ENCODE peak calls at places on chromosomes 6 and 20, in six cellular contexts. V is HCT116, E is GM12878, N is SK-N-SH, D is K562, U is HepG2. T is an unnamed sample.

GRCh38 chr6:130396722-130397121 is 30.9 kb downstream of the TMEM200A start:
- DNase-seq in V (no peak), E (no peak), N (no peak), D (no peak), U (no peak), T (no peak)

GRCh38 chr6:53066059-53066406 is 829 bp downstream of the FBXO9 start:
- DNase-seq in V (no peak), E (no peak), N (no peak), D (peak), U (no peak), T (peak)

GRCh38 chr20:50625986-50626677 is 65.2 kb downstream of the RIPOR3 start:
- DNase-seq in V (peak), E (no peak), N (peak), D (peak), U (peak), T (peak)

GRCh38 chr6:169168706-169169105 is 84.9 kb downstream of the THBS2 start:
- DNase-seq in V (no peak), E (no peak), N (peak), D (no peak), U (no peak), T (no peak)

GRCh38 chr6:136338486-136338885 is 48.8 kb upstream of the BCLAF1 start:
- DNase-seq in V (no peak), E (no peak), N (no peak), D (peak), U (no peak), T (no peak)

GRCh38 chr6:47160702-47161101 is 118.6 kb upstream of the ADGRF1 start:
- DNase-seq in V (no peak), E (no peak), N (no peak), D (no peak), U (no peak), T (no peak)

GRCh38 chr20:38617011-38617829 is 15.6 kb downstream of the ARHGAP40 start:
- DNase-seq in V (no peak), E (no peak), N (no peak), D (no peak), U (peak), T (peak)

GRCh38 chr20:50876063-50876685 is 55.1 kb downstream of the ADNP start:
- DNase-seq in V (no peak), E (no peak), N (no peak), D (no peak), U (no peak), T (no peak)

GRCh38 chr6:45933855-45934254 is 81.8 kb downstream of the CLIC5 start:
- DNase-seq in V (no peak), E (no peak), N (no peak), D (no peak), U (no peak), T (no peak)

GRCh38 chr20:59823030-59823423 is 110.4 kb downstream of the SYCP2 start:
- DNase-seq in V (no peak), E (no peak), N (peak), D (no peak), U (no peak), T (no peak)

GRCh38 chr6:110563711-110564110 is 87.3 kb upstream of the SLC22A16 start:
- DNase-seq in V (no peak), E (no peak), N (no peak), D (no peak), U (no peak), T (no peak)

GRCh38 chr6:106134087-106134770 is 48.1 kb downstream of the PRDM1 start:
- DNase-seq in V (no peak), E (no peak), N (no peak), D (no peak), U (no peak), T (no peak)

GRCh38 chr20:3923818-3924217 is 34.6 kb downstream of the PANK2 start:
- DNase-seq in V (no peak), E (no peak), N (no peak), D (no peak), U (no peak), T (no peak)

GRCh38 chr20:1626528-1627192 is 6.9 kb upstream of the SIRPB1 start:
- DNase-seq in V (no peak), E (no peak), N (no peak), D (no peak), U (no peak), T (no peak)

GRCh38 chr6:101716387-101716786 is 322.9 kb downstream of the GRIK2 start:
- DNase-seq in V (no peak), E (no peak), N (no peak), D (no peak), U (no peak), T (no peak)

GRCh38 chr6:144712541-144712940 is 427.4 kb downstream of the UTRN start:
- DNase-seq in V (no peak), E (no peak), N (no peak), D (no peak), U (no peak), T (no peak)

GRCh38 chr6:33915134-33915533 is 111.3 kb upstream of the MLN start:
- DNase-seq in V (no peak), E (no peak), N (no peak), D (no peak), U (no peak), T (no peak)

GRCh38 chr6:150878347-150879213 is 13.1 kb downstream of the MTHFD1L start:
- DNase-seq in V (no peak), E (no peak), N (no peak), D (no peak), U (peak), T (no peak)

GRCh38 chr6:108174371-108175175 is 8.8 kb downstream of the NR2E1 start:
- DNase-seq in V (no peak), E (no peak), N (peak), D (peak), U (no peak), T (no peak)

GRCh38 chr6:47630587-47630986 is 67.8 kb upstream of the ADGRF4 start:
- DNase-seq in V (no peak), E (no peak), N (no peak), D (no peak), U (no peak), T (no peak)

GRCh38 chr6:43943781-43944250 is 173.8 kb downstream of the VEGFA start:
- DNase-seq in V (no peak), E (no peak), N (no peak), D (no peak), U (no peak), T (no peak)

GRCh38 chr6:87639373-87639772 is 49.4 kb downstream of the ORC3 start:
- DNase-seq in V (no peak), E (no peak), N (no peak), D (no peak), U (no peak), T (no peak)

GRCh38 chr6:87481936-87482335 is 9.2 kb downstream of the SLC35A1 start:
- DNase-seq in V (no peak), E (no peak), N (no peak), D (no peak), U (no peak), T (no peak)

GRCh38 chr20:18496042-18496441 is 983 bp downstream of the RBBP9 start:
- DNase-seq in V (no peak), E (no peak), N (peak), D (no peak), U (no peak), T (peak)

GRCh38 chr6:15254074-15254975 is 8.5 kb downstream of the JARID2 start:
- DNase-seq in V (no peak), E (peak), N (no peak), D (peak), U (peak), T (peak)

GRCh38 chr20:37053230-37053950 is 42.4 kb downstream of the RBL1 start:
- DNase-seq in V (no peak), E (no peak), N (no peak), D (no peak), U (no peak), T (no peak)
- TF ChIP-seq JUND in V (no peak), E (no peak), N (no peak), D (no peak), U (no peak), T (no peak)

GRCh38 chr20:41123636-41124035 is 13.7 kb upstream of the PLCG1 start:
- DNase-seq in V (no peak), E (no peak), N (no peak), D (no peak), U (no peak), T (no peak)
- TF ChIP-seq JUND in V (no peak), E (no peak), N (no peak), D (no peak), U (no peak), T (no peak)

GRCh38 chr20:52972190-52972937 is at the start of gene TSHZ2:
- DNase-seq in V (no peak), E (no peak), N (peak), D (no peak), U (peak), T (peak)

GRCh38 chr20:52975024-52975732 is 3.0 kb downstream of the TSHZ2 start:
- DNase-seq in V (no peak), E (peak), N (peak), D (no peak), U (no peak), T (no peak)

GRCh38 chr20:52971498-52972189 is 514 bp upstream of the TSHZ2 start:
- DNase-seq in V (no peak), E (no peak), N (no peak), D (no peak), U (no peak), T (no peak)

GRCh38 chr20:52974155-52974554 is 2.0 kb downstream of the TSHZ2 start:
- DNase-seq in V (no peak), E (peak), N (peak), D (no peak), U (no peak), T (no peak)

GRCh38 chr20:52972965-52973819 is 1.0 kb downstream of the TSHZ2 start:
- DNase-seq in V (no peak), E (no peak), N (peak), D (no peak), U (no peak), T (no peak)
- TF ChIP-seq JUND in V (no peak), E (no peak), N (no peak), D (no peak), U (no peak), T (no peak)

GRCh38 chr6:5395719-5396118 is 134.4 kb downstream of the FARS2 start:
- DNase-seq in V (no peak), E (no peak), N (no peak), D (no peak), U (no peak), T (no peak)
- TF ChIP-seq JUND in V (no peak), E (no peak), N (no peak), D (no peak), U (no peak), T (no peak)

DNA sequence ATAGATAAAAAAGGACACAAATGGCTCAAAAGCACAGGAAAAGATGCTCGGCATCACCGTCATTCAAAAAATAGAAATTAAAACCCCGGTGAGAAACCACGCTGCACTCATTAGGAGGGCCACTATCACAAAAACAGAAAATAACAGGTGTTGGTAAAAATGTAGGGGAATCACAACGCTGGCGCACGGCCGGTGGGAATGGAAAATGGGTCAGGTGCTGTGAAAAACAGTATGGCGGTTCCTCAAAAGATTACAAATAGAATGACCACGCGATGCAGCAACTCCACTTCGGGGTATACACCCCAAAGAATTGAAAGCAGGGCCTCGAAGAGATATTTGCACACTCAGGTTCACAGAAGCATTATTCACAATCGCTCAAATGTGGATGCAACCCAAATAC is 28.3 kb downstream of the NPEPL1 start:
- DNase-seq in V (no peak), E (no peak), N (no peak), D (no peak), U (no peak), T (no peak)
- TF ChIP-seq JUND in V (no peak), E (no peak), N (no peak), D (no peak), U (no peak), T (no peak)

DNA sequence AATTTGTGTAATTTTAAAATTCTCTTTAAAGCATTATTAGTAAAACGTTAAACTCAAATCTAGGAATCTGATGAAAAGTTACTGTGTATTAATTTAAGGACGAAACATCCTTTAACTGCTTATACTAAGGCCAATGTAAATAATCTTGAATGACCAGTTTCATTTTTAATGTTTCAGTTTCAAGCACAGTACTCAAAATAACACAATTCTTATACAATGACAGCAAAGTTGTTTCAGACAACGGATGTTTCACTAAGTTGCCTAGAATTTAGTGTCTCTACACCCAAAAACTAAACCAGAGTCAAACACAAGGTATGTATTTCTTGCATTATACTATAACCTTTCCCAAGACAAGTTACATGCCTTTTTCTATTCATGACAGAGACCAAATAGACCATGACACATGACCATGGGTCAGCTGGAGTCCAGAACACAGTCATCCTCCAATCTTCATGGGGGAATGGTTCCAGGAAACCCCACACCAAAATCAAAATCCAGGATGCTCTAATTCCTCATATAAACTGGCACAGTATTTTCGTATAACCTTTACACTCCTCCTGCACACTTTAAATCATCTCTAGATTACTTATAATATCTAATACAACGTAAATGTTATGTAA is 7.7 kb downstream of the PHIP start:
- DNase-seq in V (no peak), E (no peak), N (no peak), D (peak), U (no peak), T (no peak)
- TF ChIP-seq JUND in V (no peak), E (no peak), N (no peak), D (no peak), U (no peak), T (no peak)

DNA sequence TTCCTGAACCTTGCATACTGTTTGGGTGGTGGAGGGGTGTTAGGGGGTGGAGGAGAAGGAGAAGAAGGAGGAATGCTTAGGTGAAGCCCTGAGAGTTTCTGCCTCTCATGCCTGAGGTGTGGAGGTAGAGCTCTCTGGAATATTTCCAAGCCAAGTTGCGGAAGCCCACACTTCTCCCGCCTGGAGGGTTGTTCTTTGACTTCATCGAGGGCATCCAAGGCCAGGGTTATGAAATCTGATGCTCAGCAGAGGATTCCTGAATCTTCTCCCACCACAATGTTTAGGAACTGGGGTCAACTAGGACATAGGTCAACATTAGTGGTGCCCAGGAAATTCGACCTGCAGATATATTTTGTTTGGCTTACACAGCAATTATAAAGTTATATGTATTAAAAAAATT is 256.9 kb upstream of the ZFP64 start:
- DNase-seq in V (no peak), E (no peak), N (no peak), D (no peak), U (no peak), T (no peak)
- TF ChIP-seq JUND in V (no peak), E (no peak), N (no peak), D (no peak), U (no peak), T (no peak)

T was measured in T47D.